ENCODE peak calls at places on chromosome 2, in four cellular contexts. Y is PC-3; N is CD8-positive, alpha-beta T cell; J is pancreas. B is an unnamed sample. For H3K4me1, the result is how much of the 10 kb centered on the place peaks cover.

GRCh38 chr2:12433641-12433990 is 283.1 kb upstream of the TRIB2 start:
- DNase-seq in Y (peak), N (no peak), J (no peak), B (no peak)

GRCh38 chr2:12965540-12966269 is 249.0 kb downstream of the TRIB2 start:
- DNase-seq in N (no peak), J (no peak), Y (peak), B (no peak)

GRCh38 chr2:157989227-157989626 is 112.4 kb upstream of the UPP2 start:
- DNase-seq in J (no peak), Y (no peak), N (no peak), B (no peak)

GRCh38 chr2:21040468-21041377 is 3.1 kb downstream of the APOB start:
- DNase-seq in J (no peak), Y (no peak), N (no peak), B (no peak)

GRCh38 chr2:171210864-171211431 is 50.3 kb upstream of the TLK1 start:
- DNase-seq in J (no peak), N (peak), Y (peak), B (no peak)

GRCh38 chr2:123211181-123211580 is 813.9 kb upstream of the CNTNAP5 start:
- DNase-seq in J (no peak), Y (no peak), N (no peak), B (no peak)

GRCh38 chr2:67878743-67879142 is 184.1 kb downstream of the C1D start:
- DNase-seq in N (no peak), J (no peak), Y (no peak), B (no peak)

GRCh38 chr2:176139170-176139611 is 9.7 kb downstream of the HOXD8 start:
- DNase-seq in Y (no peak), J (no peak), N (no peak), B (no peak)

GRCh38 chr2:145759228-145759940 is 1239.5 kb upstream of the ZEB2 start:
- DNase-seq in J (no peak), N (no peak), Y (no peak), B (no peak)

GRCh38 chr2:67857836-67858235 is 205.0 kb downstream of the C1D start:
- DNase-seq in J (no peak), Y (no peak), N (no peak), B (no peak)

GRCh38 chr2:144083211-144083610 is 436.7 kb downstream of the ZEB2 start:
- DNase-seq in J (no peak), N (no peak), Y (peak), B (no peak)

GRCh38 chr2:10891391-10891790 is 20.3 kb upstream of the KCNF1 start:
- DNase-seq in N (no peak), Y (no peak), J (no peak), B (no peak)

GRCh38 chr2:234548720-234549420 is 52.0 kb upstream of the ARL4C start:
- DNase-seq in J (no peak), Y (no peak), N (no peak), B (no peak)

GRCh38 chr2:122034797-122035196 is 279.3 kb downstream of the TSN start:
- DNase-seq in N (no peak), Y (no peak), J (no peak), B (no peak)

GRCh38 chr2:61510674-61511671 is 27.2 kb downstream of the XPO1 start:
- DNase-seq in Y (no peak), N (no peak), J (no peak), B (no peak)

GRCh38 chr2:221677688-221678087 is 105.6 kb upstream of the EPHA4 start:
- DNase-seq in J (no peak), N (no peak), Y (no peak), B (no peak)

GRCh38 chr2:19916385-19916784 is 14.6 kb upstream of the TTC32 start:
- DNase-seq in Y (no peak), N (no peak), J (no peak), B (no peak)

GRCh38 chr2:225614915-225615314 is 215.4 kb downstream of the NYAP2 start:
- DNase-seq in Y (peak), N (no peak), J (no peak), B (no peak)

GRCh38 chr2:99404039-99404799 is 67.0 kb downstream of the EIF5B start:
- DNase-seq in N (no peak), Y (peak), J (no peak), B (no peak)

GRCh38 chr2:1886405-1886992 is 142.2 kb upstream of the PXDN start:
- DNase-seq in Y (peak), N (no peak), J (peak), B (peak)

GRCh38 chr2:58856100-58856499 is 615.0 kb upstream of the FANCL start:
- DNase-seq in J (no peak), N (no peak), Y (no peak), B (no peak)

DNA sequence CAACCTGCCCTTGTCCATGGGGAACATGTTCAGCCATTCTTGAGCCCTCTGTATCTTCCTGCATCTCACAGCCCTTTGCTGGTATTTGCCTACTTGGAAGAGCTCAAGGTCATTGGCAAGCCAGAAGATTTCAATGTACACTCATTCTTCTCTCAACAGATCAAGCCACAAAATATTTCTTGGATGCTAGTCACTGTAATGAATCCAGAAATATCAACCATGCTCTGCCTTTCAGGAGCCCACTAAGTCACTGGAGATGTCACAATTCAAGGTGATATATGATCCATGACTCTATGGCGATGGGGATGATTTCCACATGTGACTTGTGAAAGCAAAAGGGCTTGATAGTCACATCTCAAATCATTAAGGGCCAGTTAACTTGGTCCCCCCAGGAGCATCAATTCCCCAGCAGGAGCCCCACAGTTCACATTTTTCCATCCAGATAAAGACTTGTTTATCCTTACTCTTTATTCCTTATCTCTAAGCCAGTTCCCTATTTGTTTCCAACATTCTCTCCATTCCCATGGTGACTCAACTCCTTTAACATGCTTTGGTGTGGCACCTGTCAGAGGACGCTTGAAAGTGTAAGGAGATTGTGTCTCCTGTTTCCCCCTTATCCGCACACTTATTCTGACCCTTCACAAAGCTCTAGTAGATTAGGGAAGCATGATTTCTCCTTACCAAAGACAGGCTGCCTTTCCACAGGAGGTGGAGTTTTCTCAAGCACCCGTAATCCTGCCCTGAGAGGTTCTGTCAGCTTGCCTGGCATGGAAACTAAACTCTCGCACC is 15.8 kb downstream of the PKDCC start:
- DNase-seq in N (no peak), Y (no peak), J (no peak), B (no peak)
- H3K4me1 ChIP-seq in N (under half), Y (under half), J (under half), B (under half)

DNA sequence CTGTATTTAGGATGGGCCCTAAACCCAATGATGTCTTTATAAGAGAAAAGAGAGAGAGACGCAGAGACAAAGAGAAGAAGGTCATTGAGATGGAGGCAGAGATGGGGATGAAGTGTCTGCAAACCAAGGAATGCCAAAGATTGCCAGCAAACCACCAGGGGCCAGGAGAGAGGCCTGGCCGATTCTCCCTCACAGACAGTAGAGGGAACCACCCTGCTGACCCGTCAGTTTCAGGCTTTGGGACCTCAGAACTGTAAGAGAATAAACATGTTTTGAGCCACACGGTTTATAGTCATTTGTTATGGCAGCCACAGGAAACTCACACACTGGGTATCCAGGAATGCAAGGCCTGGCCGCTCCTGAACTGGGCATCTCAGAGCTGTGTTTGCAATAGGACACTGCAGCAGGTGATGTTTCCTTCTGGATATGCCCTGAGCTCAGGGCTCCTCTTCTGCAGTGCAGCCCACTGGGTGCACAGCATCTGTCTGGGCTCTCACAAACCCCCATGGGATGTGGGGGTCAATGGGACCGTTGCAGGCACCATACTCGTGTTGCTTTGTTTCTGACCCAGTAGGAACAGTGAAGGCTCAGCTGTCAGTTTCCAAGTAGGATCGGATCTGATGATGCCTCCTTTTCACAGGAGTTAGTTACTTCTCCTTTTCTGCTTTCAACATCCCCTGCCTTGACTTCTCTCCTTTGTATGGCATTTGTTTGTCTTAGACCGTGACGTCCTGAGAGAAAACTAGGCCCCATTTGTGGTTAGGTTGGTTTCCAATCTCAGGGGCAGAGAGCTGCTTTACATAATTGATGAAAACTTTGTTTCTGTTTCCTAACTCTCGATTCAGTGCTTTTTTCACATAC is 20.8 kb downstream of the PTPN18 start:
- DNase-seq in N (no peak), Y (no peak), J (no peak), B (no peak)
- TF ChIP-seq CTCF in N (no peak), Y (no peak), J (no peak), B (no peak)

DNA sequence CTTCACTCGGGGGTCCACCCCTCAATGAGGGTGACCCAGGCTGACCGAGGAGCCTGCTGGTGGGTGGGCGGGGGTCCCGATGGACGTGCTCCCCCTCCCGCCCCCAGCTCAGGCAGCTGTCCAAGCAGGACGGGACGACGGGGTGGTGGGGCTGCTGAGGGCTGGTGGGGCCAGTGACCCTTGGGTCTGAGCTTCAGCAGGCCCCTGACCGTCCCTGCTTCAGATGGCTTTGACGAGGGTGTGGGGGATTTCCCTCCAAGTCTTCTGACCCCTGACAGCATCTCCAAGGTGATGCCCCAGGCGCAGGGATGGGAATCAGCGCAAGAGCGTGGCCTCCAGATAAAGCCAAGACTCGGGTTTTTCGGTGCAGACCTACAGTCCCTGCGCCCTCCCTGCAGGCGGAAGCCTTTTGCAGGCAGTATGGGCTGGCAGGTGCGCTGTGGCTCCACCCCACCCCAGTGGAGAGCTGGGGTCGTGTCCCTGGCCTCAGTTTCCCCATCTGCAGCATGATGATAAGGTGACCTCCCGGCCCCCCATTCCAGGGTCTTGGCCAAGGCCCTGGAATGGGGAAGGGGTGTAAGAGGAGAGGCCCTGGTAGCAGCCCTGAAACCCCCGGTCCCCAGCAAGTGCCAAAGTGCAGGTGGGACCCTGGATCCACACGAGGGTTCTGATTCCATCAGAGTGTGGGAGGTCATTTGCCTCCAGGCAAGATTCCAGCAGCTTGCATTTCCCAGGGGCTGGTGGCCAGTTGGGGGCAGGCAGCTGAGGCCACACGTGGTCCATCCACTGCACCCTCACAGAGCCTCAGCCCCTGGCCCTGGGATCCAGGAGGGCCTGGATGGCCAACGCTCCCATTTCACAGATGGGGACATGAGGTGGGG is 8.7 kb downstream of the CROCC2 start:
- DNase-seq in Y (no peak), N (no peak), J (peak), B (peak)
- H3K4me1 ChIP-seq in Y (under half), N (under half), J (under half), B (under half)

DNA sequence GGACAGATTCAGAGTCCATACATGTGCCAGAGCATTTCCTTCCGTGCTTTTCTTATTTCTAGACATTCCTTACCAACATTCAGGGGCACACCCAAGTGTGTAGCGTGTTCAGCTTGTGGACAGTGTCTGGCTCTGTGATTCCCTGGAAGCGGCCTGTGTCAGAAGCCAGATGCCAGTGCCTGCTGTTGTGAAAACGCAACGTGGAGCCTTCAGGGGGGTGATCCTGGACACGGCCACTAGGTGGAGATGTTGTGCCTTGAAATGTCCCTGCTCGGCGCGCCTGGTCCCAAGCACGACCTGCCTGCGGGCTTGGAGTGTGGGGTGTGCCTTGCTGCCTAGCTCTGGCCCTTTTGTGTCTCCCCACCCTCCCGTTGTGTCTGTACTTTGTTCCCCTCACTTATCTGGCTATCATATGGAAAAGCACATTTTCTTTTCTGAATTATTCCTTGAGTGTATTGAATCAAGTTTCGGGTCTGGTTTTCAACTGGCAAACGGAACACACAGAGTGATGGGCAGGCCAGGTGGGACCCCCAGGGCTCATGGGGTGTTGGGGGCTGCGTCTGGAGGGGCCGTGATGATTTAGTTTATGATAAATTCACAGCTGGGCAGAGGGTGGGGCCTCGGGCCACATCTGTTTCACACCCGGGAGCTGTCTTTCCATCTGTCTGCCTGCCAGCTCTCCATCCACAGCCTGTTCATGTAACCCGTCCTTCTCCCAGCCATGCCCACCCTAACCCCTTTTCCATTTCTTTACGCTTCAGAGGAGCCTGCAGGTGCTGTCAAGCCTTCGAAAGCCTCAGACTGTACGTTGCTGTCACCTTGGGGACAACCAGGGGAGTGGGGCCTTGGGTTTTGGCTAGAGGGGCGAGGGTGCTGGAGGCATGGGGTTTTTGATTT is 95.5 kb downstream of the DYSF start:
- DNase-seq in J (peak), N (peak), Y (peak), B (peak)
- TF ChIP-seq CTCF in J (peak), N (peak), Y (peak), B (peak)

GRCh38 chr2:54675281-54675680 is 48.2 kb upstream of the EML6 start:
- DNase-seq in Y (no peak), N (no peak), J (no peak), B (no peak)
- H3K4me1 ChIP-seq in Y (under half), N (under half), J (under half), B (half or more)

GRCh38 chr2:62774555-62775366 is 69.2 kb downstream of the EHBP1 start:
- DNase-seq in J (no peak), Y (peak), N (no peak), B (no peak)

GRCh38 chr2:62770629-62771028 is 65.1 kb downstream of the EHBP1 start:
- DNase-seq in N (no peak), J (no peak), Y (no peak), B (no peak)

GRCh38 chr2:62775367-62775668 is 69.8 kb downstream of the EHBP1 start:
- DNase-seq in Y (no peak), J (no peak), N (no peak), B (no peak)
- TF ChIP-seq CTCF in Y (peak), J (no peak), N (peak), B (no peak)

GRCh38 chr2:55157474-55157884 is 74.6 kb downstream of the CLHC1 start:
- DNase-seq in J (no peak), N (no peak), Y (peak), B (no peak)

GRCh38 chr2:55158111-55158814 is 73.8 kb downstream of the CLHC1 start:
- DNase-seq in N (no peak), J (no peak), Y (no peak), B (no peak)

GRCh38 chr2:55160422-55160821 is 71.7 kb downstream of the CLHC1 start:
- DNase-seq in J (peak), Y (no peak), N (no peak), B (no peak)

GRCh38 chr2:55159752-55160151 is 72.3 kb downstream of the CLHC1 start:
- DNase-seq in J (no peak), N (no peak), Y (no peak), B (no peak)

DNA sequence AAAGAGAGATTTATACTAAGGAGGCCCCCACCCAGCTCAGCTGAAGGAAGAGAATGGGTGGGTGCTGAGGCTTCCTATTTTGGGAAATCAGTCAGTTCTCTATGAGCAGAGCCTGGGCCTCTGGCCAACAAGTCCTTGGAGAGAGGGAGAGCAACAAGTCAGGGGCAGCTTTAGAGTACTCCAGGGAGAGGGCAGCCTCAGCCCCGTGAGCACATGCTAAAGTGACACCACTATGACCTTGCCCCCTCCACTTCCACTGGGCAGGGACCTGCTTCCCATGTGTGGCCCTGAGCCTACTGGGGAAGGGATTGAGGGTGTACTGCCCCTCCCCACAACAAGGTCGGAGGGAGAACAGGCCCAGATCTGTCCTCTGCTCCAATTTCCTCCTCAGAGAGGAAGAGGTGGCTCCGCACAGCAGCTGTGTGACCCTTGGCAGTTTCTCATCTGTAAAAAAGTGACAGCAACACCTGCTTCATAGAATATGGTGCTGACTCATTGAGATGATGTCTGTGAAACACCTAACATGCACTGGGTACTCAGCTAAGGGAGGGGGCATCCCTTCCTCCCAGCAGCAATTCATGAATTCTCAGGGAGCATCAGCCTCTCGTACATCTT is 72.9 kb downstream of the CLHC1 start:
- DNase-seq in N (no peak), Y (no peak), J (peak), B (peak)
- H3K4me1 ChIP-seq in N (under half), Y (half or more), J (half or more), B (under half)

DNA sequence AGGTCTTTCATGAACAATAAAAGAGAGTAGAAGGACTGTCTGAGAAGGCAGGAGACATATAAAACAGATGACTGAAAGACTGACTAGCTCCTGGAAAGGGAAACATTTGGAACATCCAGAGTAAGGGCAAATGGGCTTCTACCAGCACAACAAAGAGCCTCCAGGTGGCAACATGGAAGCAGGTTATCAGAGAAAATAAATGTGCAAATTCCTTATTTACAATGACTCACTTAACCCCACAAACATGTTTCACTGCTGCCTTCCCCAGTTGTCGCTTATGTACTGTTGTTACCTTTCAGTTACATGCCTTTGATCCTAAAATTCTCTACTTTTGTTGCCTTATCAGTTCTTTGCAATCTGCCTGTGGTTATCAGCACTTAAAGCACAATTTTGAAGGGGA is 117.0 kb downstream of the HIBCH start:
- DNase-seq in N (no peak), J (no peak), Y (peak), B (no peak)
- TF ChIP-seq CTCF in N (no peak), J (no peak), Y (peak), B (no peak)

GRCh38 chr2:142980246-142981068 is 103.0 kb downstream of the KYNU start:
- DNase-seq in N (no peak), J (no peak), Y (peak), B (no peak)
- H3K4me1 ChIP-seq in N (under half), J (under half), Y (under half), B (under half)